ENCODE peak calls at places on chromosomes 16 and 17, in six cellular contexts. O, Z, M, D, P and K are unnamed samples.

GRCh38 chr17:59154721-59155438 is at the start of gene SKA2:
- DNase-seq in O (no peak), Z (peak; percentile 98), M (no peak), D (no peak), P (no peak), K (no peak)

GRCh38 chr17:30920683-30921543 is 832 bp upstream of the ADAP2 start:
- DNase-seq in O (no peak), Z (no peak), M (no peak), D (no peak), P (no peak), K (no peak)

GRCh38 chr16:17404903-17405691 is 65.7 kb downstream of the XYLT1 start:
- DNase-seq in O (peak; percentile 39), Z (no peak), M (peak; percentile 90), D (no peak), P (peak; percentile 96), K (no peak)

GRCh38 chr17:59434429-59434828 is 103.0 kb downstream of the YPEL2 start:
- DNase-seq in O (no peak), Z (no peak), M (no peak), D (no peak), P (no peak), K (no peak)

GRCh38 chr16:15954814-15955151 is 5.4 kb downstream of the ABCC1 start:
- DNase-seq in O (no peak), Z (no peak), M (no peak), D (peak; percentile 50), P (peak; percentile 55), K (no peak)

GRCh38 chr17:43755389-43755875 is 3.2 kb downstream of the SOST start:
- DNase-seq in O (no peak), Z (no peak), M (no peak), D (no peak), P (no peak), K (no peak)

GRCh38 chr17:7835818-7836595 is 2.0 kb downstream of the KDM6B start:
- DNase-seq in O (peak; percentile 70), Z (peak; percentile 77), M (no peak), D (peak; percentile 46), P (peak; percentile 70), K (no peak)

GRCh38 chr16:47492428-47493357 is 31.6 kb downstream of the PHKB start:
- DNase-seq in O (no peak), Z (no peak), M (no peak), D (peak; percentile 94), P (peak; percentile 47), K (no peak)

GRCh38 chr17:39205112-39205526 is 5.0 kb downstream of the RPL19 start:
- DNase-seq in O (no peak), Z (no peak), M (no peak), D (no peak), P (no peak), K (no peak)

GRCh38 chr16:20941635-20941926 is 41.0 kb downstream of the LYRM1 start:
- DNase-seq in O (no peak), Z (no peak), M (no peak), D (no peak), P (no peak), K (no peak)

GRCh38 chr16:20940864-20941634 is 40.5 kb downstream of the LYRM1 start:
- DNase-seq in O (no peak), Z (no peak), M (no peak), D (peak; percentile 61), P (no peak), K (no peak)

GRCh38 chr16:20942271-20942670 is 41.7 kb downstream of the LYRM1 start:
- DNase-seq in O (no peak), Z (no peak), M (no peak), D (no peak), P (no peak), K (no peak)

GRCh38 chr16:20946015-20946629 is 45.6 kb downstream of the LYRM1 start:
- DNase-seq in O (no peak), Z (no peak), M (no peak), D (no peak), P (no peak), K (no peak)

DNA sequence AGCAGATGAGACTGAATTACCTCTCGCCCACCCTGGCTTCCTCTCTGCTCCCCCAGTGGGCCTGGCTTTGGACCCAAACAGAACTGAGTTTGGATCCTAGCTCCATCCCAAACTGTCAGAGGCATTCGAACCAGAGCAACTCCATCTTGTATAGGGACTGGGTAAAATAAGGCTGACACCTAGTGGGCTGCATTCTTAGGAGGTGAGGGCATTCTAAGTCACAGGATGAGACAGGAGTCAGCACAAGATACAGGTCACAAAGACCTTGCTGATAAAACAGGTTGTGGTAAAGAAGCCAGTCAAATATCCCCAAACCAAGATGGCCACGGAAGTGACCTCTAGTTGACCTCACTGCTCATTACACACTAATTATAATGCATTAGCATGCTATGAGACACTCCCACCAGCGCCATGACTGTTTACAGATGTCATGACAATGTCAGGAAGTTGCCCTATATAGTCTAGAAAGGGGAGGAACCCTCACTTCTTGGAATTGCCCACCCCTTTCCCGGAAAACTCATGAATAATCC is 44.4 kb downstream of the LYRM1 start:
- DNase-seq in O (peak; percentile 19), Z (no peak), M (no peak), D (peak; percentile 15), P (no peak), K (no peak)
- TF ChIP-seq CTCF in O (no peak), Z (no peak), M (no peak), D (no peak), P (no peak), K (no peak)

GRCh38 chr17:2362016-2362415 is 24.7 kb downstream of the SGSM2 start:
- DNase-seq in O (no peak), Z (no peak), M (no peak), D (no peak), P (no peak), K (no peak)

GRCh38 chr17:2363318-2363717 is 26.0 kb downstream of the SGSM2 start:
- DNase-seq in O (no peak), Z (no peak), M (no peak), D (no peak), P (no peak), K (no peak)

GRCh38 chr17:2362881-2363280 is 25.6 kb downstream of the SGSM2 start:
- DNase-seq in O (no peak), Z (no peak), M (no peak), D (no peak), P (no peak), K (no peak)

GRCh38 chr17:2361361-2361760 is 24.1 kb downstream of the SGSM2 start:
- DNase-seq in O (no peak), Z (peak; percentile 84), M (no peak), D (no peak), P (no peak), K (no peak)

DNA sequence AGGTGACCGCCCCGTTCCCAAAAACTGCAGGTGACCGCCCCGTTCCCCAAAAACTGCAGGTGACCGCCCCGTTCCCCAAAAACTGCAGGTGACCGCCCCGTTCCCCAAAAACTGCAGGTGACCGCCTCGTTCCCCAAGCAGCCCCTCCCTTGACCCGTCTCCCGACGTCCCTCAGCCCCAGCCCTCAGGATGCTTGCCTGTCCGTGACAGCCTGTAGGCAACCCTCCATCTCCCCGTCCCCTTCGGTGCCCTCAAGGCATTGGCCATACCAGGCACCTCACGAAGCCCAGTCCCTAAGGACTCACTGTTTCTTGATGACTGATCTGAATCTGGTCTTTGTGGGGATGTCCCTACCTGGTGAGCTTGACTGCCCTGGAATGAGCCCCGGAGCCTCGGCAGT is 25.1 kb downstream of the SGSM2 start:
- DNase-seq in O (no peak), Z (no peak), M (no peak), D (no peak), P (no peak), K (no peak)
- H3K4me3 ChIP-seq in O (no peak overlapping the region), Z (no peak overlapping the region), M (no peak overlapping the region), D (no peak overlapping the region), P (no peak overlapping the region), K (no peak overlapping the region)

DNA sequence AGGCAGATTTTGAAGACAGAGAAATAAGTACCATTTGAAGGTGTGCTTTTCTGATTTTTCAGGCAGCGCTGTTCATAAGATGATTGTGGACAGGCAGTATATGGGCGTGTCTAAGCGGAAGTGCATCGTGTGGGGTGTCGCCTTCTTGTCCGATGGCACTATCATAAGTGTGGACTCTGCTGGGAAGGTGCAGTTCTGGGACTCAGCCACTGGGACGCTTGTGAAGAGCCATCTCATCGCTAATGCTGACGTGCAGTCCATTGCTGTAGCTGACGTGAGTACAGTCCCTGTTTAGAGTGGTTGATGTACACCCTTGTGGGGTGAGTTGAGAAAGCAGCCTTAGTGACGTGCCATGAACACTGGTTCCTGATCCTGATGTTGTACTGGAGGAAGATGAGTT is 10.7 kb downstream of the UTP4 start:
- DNase-seq in O (no peak), Z (no peak), M (no peak), D (no peak), P (no peak), K (no peak)
- TF ChIP-seq CTCF in O (peak; percentile 10), Z (no peak), M (peak; percentile 12), D (no peak), P (no peak), K (no peak)

GRCh38 chr16:73000907-73001521 is 46.9 kb downstream of the ZFHX3 start:
- DNase-seq in O (no peak), Z (no peak), M (no peak), D (no peak), P (no peak), K (no peak)
- H3K4me3 ChIP-seq in O (no peak overlapping the region), Z (no peak overlapping the region), M (no peak overlapping the region), D (no peak overlapping the region), P (no peak overlapping the region), K (no peak overlapping the region)

DNA sequence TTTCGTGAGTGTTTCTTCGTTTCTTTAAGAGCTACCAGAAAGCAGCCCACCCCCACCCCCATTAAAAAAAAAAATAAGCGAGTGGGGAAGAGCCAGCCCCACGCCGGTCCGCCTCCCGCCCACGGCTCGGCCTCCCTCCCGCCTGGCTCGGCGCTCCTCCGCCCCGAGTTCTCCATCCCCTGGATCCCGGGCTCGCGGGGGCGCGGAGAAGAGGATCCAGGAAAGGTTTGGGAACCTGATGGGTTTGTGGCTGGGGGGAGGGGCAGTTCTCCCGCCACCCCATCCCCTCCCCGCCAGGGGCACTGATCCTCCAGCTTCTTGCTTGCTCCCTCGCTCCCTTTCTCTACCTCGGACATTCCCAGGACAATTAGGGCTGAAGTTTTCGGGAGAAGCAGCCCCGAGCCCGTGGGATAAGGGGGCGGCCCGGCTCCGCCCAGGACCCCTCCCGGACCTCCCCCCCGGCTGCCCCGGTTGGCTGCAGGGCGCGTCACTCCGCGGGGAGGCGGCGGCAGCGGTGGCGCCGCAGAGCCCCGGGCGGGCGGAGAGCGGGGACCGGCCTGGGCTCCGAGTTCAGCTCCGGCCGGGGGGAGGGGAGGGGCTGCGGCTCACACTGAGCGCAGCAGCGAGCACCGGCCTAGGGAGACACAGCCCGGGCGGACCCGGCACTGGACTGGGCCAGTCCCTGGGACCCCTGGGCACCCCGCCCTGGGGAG is 1.0 kb upstream of the SALL1 start:
- DNase-seq in O (no peak), Z (no peak), M (peak; percentile 59), D (no peak), P (peak; percentile 93), K (no peak)
- TF ChIP-seq CTCF in O (no peak), Z (no peak), M (peak; percentile 7), D (no peak), P (peak; percentile 13), K (no peak)